ENCODE peak calls at places on chromosomes 6 and 20, in five cellular contexts. Y, S, E, D and B are unnamed samples.

GRCh38 chr6:45586216-45587171 is 208.8 kb upstream of the SUPT3H start:
- DNase-seq in Y (no peak), S (no peak), E (no peak), D (no peak), B (no peak)

GRCh38 chr6:142009647-142010046 is 123.1 kb upstream of the GJE1 start:
- DNase-seq in Y (no peak), S (no peak), E (no peak), D (no peak), B (no peak)

GRCh38 chr6:22709804-22710203 is 140.4 kb downstream of the HDGFL1 start:
- DNase-seq in Y (no peak), S (no peak), E (no peak), D (no peak), B (no peak)

GRCh38 chr6:122609881-122610689 is at the start of gene PKIB:
- DNase-seq in Y (peak), S (peak), E (peak), D (peak), B (peak)

GRCh38 chr6:158789115-158789917 is 29.9 kb downstream of the EZR start:
- DNase-seq in Y (no peak), S (no peak), E (no peak), D (peak), B (peak)

GRCh38 chr20:52490715-52491430 is 299.3 kb upstream of the ZFP64 start:
- DNase-seq in Y (no peak), S (no peak), E (no peak), D (no peak), B (no peak)

GRCh38 chr6:3280866-3281465 is 22.2 kb downstream of the PSMG4 start:
- DNase-seq in Y (peak), S (no peak), E (no peak), D (no peak), B (no peak)

GRCh38 chr20:36573798-36574277 is 441 bp downstream of the TGIF2 start:
- DNase-seq in Y (no peak), S (peak), E (no peak), D (no peak), B (no peak)

GRCh38 chr6:84258866-84259265 is 31.4 kb upstream of the CEP162 start:
- DNase-seq in Y (no peak), S (no peak), E (no peak), D (no peak), B (no peak)

GRCh38 chr6:18562726-18563125 is 175.6 kb downstream of the RNF144B start:
- DNase-seq in Y (no peak), S (no peak), E (no peak), D (no peak), B (no peak)

GRCh38 chr6:28982476-28983266 is 22.4 kb downstream of the ZNF311 start:
- DNase-seq in Y (no peak), S (no peak), E (no peak), D (no peak), B (no peak)

GRCh38 chr20:145877-146276 is 3.5 kb downstream of the DEFB126 start:
- DNase-seq in Y (no peak), S (no peak), E (no peak), D (no peak), B (no peak)

GRCh38 chr6:144468709-144469108 is 183.6 kb downstream of the UTRN start:
- DNase-seq in Y (no peak), S (no peak), E (no peak), D (no peak), B (no peak)

GRCh38 chr6:167113935-167114910 is 8.7 kb upstream of the CCR6 start:
- DNase-seq in Y (no peak), S (no peak), E (no peak), D (no peak), B (no peak)

GRCh38 chr20:24646331-24646730 is 176.9 kb downstream of the SYNDIG1 start:
- DNase-seq in Y (no peak), S (no peak), E (no peak), D (no peak), B (no peak)

GRCh38 chr6:167407239-167408064 is 82.6 kb downstream of the TTLL2 start:
- DNase-seq in Y (no peak), S (no peak), E (no peak), D (no peak), B (no peak)

GRCh38 chr20:47464380-47465101 is 37.1 kb upstream of the NCOA3 start:
- DNase-seq in Y (no peak), S (no peak), E (peak), D (peak), B (peak)